ENCODE peak calls at places on chromosomes 7 and 10, in ten cellular contexts. One of them, this sample, is unnamed.

GRCh38 chr10:132884691-132885271 is 57.6 kb downstream of the CFAP46 start:
- DNase-seq in NCI-H748 treated with DMSO at 0.1 percent for 48 hours: no peak
- DNase-seq in activated CD8-positive, alpha-beta memory T cell treated with anti-CD3 and anti-CD28 coated beads for 24 hours: no peak
- DNase-seq in osteocyte: no peak
- DNase-seq in effector memory CD8-positive, alpha-beta T cell: no peak
- DNase-seq in stromal cell of bone marrow: no peak
- DNase-seq in stimulated activated CD4-positive, alpha-beta T cell treated with anti-CD3 and anti-CD28 coated beads, Interleukin-1b, Interleukin-23, amount 100 ng/mL, for 24 hours: no peak
- DNase-seq in foreskin keratinocyte: no peak
- DNase-seq in stimulated activated naive CD4-positive, alpha-beta T cell: no peak
- DNase-seq in GM13976: no peak
- DNase-seq in this sample: no peak

GRCh38 chr10:114925675-114926204 is 12.3 kb upstream of the TRUB1 start:
- DNase-seq in NCI-H748 treated with DMSO at 0.1 percent for 48 hours: no peak
- DNase-seq in activated CD8-positive, alpha-beta memory T cell treated with anti-CD3 and anti-CD28 coated beads for 24 hours: no peak
- DNase-seq in osteocyte: no peak
- DNase-seq in effector memory CD8-positive, alpha-beta T cell: no peak
- DNase-seq in stromal cell of bone marrow: no peak
- DNase-seq in stimulated activated CD4-positive, alpha-beta T cell treated with anti-CD3 and anti-CD28 coated beads, Interleukin-1b, Interleukin-23, amount 100 ng/mL, for 24 hours: no peak
- DNase-seq in foreskin keratinocyte: no peak
- DNase-seq in stimulated activated naive CD4-positive, alpha-beta T cell: no peak
- DNase-seq in GM13976: peak
- DNase-seq in this sample: no peak

GRCh38 chr7:38574121-38574520 is 57.1 kb downstream of the AMPH start:
- DNase-seq in NCI-H748 treated with DMSO at 0.1 percent for 48 hours: no peak
- DNase-seq in activated CD8-positive, alpha-beta memory T cell treated with anti-CD3 and anti-CD28 coated beads for 24 hours: no peak
- DNase-seq in osteocyte: no peak
- DNase-seq in effector memory CD8-positive, alpha-beta T cell: no peak
- DNase-seq in stromal cell of bone marrow: no peak
- DNase-seq in stimulated activated CD4-positive, alpha-beta T cell treated with anti-CD3 and anti-CD28 coated beads, Interleukin-1b, Interleukin-23, amount 100 ng/mL, for 24 hours: no peak
- DNase-seq in foreskin keratinocyte: no peak
- DNase-seq in stimulated activated naive CD4-positive, alpha-beta T cell: no peak
- DNase-seq in GM13976: no peak
- DNase-seq in this sample: no peak

GRCh38 chr10:27345455-27345909 is 104.9 kb upstream of the ACBD5 start:
- DNase-seq in NCI-H748 treated with DMSO at 0.1 percent for 48 hours: no peak
- DNase-seq in activated CD8-positive, alpha-beta memory T cell treated with anti-CD3 and anti-CD28 coated beads for 24 hours: no peak
- DNase-seq in osteocyte: no peak
- DNase-seq in effector memory CD8-positive, alpha-beta T cell: no peak
- DNase-seq in stromal cell of bone marrow: no peak
- DNase-seq in stimulated activated CD4-positive, alpha-beta T cell treated with anti-CD3 and anti-CD28 coated beads, Interleukin-1b, Interleukin-23, amount 100 ng/mL, for 24 hours: no peak
- DNase-seq in foreskin keratinocyte: no peak
- DNase-seq in stimulated activated naive CD4-positive, alpha-beta T cell: no peak
- DNase-seq in GM13976: no peak
- DNase-seq in this sample: no peak

GRCh38 chr7:147296986-147297385 is 1180.4 kb downstream of the CNTNAP2 start:
- DNase-seq in NCI-H748 treated with DMSO at 0.1 percent for 48 hours: no peak
- DNase-seq in activated CD8-positive, alpha-beta memory T cell treated with anti-CD3 and anti-CD28 coated beads for 24 hours: no peak
- DNase-seq in osteocyte: no peak
- DNase-seq in effector memory CD8-positive, alpha-beta T cell: no peak
- DNase-seq in stromal cell of bone marrow: peak
- DNase-seq in stimulated activated CD4-positive, alpha-beta T cell treated with anti-CD3 and anti-CD28 coated beads, Interleukin-1b, Interleukin-23, amount 100 ng/mL, for 24 hours: no peak
- DNase-seq in foreskin keratinocyte: no peak
- DNase-seq in stimulated activated naive CD4-positive, alpha-beta T cell: no peak
- DNase-seq in GM13976: no peak
- DNase-seq in this sample: no peak

GRCh38 chr7:75807452-75807851 is 6.2 kb downstream of the CCL24 start:
- DNase-seq in NCI-H748 treated with DMSO at 0.1 percent for 48 hours: no peak
- DNase-seq in activated CD8-positive, alpha-beta memory T cell treated with anti-CD3 and anti-CD28 coated beads for 24 hours: no peak
- DNase-seq in osteocyte: no peak
- DNase-seq in effector memory CD8-positive, alpha-beta T cell: no peak
- DNase-seq in stromal cell of bone marrow: no peak
- DNase-seq in stimulated activated CD4-positive, alpha-beta T cell treated with anti-CD3 and anti-CD28 coated beads, Interleukin-1b, Interleukin-23, amount 100 ng/mL, for 24 hours: no peak
- DNase-seq in foreskin keratinocyte: no peak
- DNase-seq in stimulated activated naive CD4-positive, alpha-beta T cell: no peak
- DNase-seq in GM13976: no peak
- DNase-seq in this sample: no peak

GRCh38 chr10:58225654-58226053 is 42.0 kb downstream of the IPMK start:
- DNase-seq in NCI-H748 treated with DMSO at 0.1 percent for 48 hours: no peak
- DNase-seq in activated CD8-positive, alpha-beta memory T cell treated with anti-CD3 and anti-CD28 coated beads for 24 hours: no peak
- DNase-seq in osteocyte: no peak
- DNase-seq in effector memory CD8-positive, alpha-beta T cell: no peak
- DNase-seq in stromal cell of bone marrow: no peak
- DNase-seq in stimulated activated CD4-positive, alpha-beta T cell treated with anti-CD3 and anti-CD28 coated beads, Interleukin-1b, Interleukin-23, amount 100 ng/mL, for 24 hours: no peak
- DNase-seq in foreskin keratinocyte: no peak
- DNase-seq in stimulated activated naive CD4-positive, alpha-beta T cell: no peak
- DNase-seq in GM13976: no peak
- DNase-seq in this sample: no peak

GRCh38 chr7:113159746-113160339 is 41.5 kb upstream of the SMIM30 start:
- DNase-seq in NCI-H748 treated with DMSO at 0.1 percent for 48 hours: peak
- DNase-seq in activated CD8-positive, alpha-beta memory T cell treated with anti-CD3 and anti-CD28 coated beads for 24 hours: no peak
- DNase-seq in osteocyte: no peak
- DNase-seq in effector memory CD8-positive, alpha-beta T cell: no peak
- DNase-seq in stromal cell of bone marrow: peak
- DNase-seq in stimulated activated CD4-positive, alpha-beta T cell treated with anti-CD3 and anti-CD28 coated beads, Interleukin-1b, Interleukin-23, amount 100 ng/mL, for 24 hours: no peak
- DNase-seq in foreskin keratinocyte: no peak
- DNase-seq in stimulated activated naive CD4-positive, alpha-beta T cell: no peak
- DNase-seq in GM13976: no peak
- DNase-seq in this sample: no peak

GRCh38 chr7:35691827-35692307 is 3.1 kb downstream of the HERPUD2 start:
- DNase-seq in NCI-H748 treated with DMSO at 0.1 percent for 48 hours: no peak
- DNase-seq in activated CD8-positive, alpha-beta memory T cell treated with anti-CD3 and anti-CD28 coated beads for 24 hours: peak
- DNase-seq in osteocyte: no peak
- DNase-seq in effector memory CD8-positive, alpha-beta T cell: peak
- DNase-seq in stromal cell of bone marrow: no peak
- DNase-seq in stimulated activated CD4-positive, alpha-beta T cell treated with anti-CD3 and anti-CD28 coated beads, Interleukin-1b, Interleukin-23, amount 100 ng/mL, for 24 hours: no peak
- DNase-seq in foreskin keratinocyte: no peak
- DNase-seq in stimulated activated naive CD4-positive, alpha-beta T cell: peak
- DNase-seq in GM13976: peak
- DNase-seq in this sample: peak

GRCh38 chr7:84941936-84942335 is 244.9 kb downstream of the SEMA3D start:
- DNase-seq in NCI-H748 treated with DMSO at 0.1 percent for 48 hours: no peak
- DNase-seq in activated CD8-positive, alpha-beta memory T cell treated with anti-CD3 and anti-CD28 coated beads for 24 hours: no peak
- DNase-seq in osteocyte: no peak
- DNase-seq in effector memory CD8-positive, alpha-beta T cell: no peak
- DNase-seq in stromal cell of bone marrow: no peak
- DNase-seq in stimulated activated CD4-positive, alpha-beta T cell treated with anti-CD3 and anti-CD28 coated beads, Interleukin-1b, Interleukin-23, amount 100 ng/mL, for 24 hours: no peak
- DNase-seq in foreskin keratinocyte: no peak
- DNase-seq in stimulated activated naive CD4-positive, alpha-beta T cell: no peak
- DNase-seq in GM13976: no peak
- DNase-seq in this sample: no peak

GRCh38 chr10:35911233-35911632 is 269.1 kb upstream of the FZD8 start:
- DNase-seq in NCI-H748 treated with DMSO at 0.1 percent for 48 hours: no peak
- DNase-seq in activated CD8-positive, alpha-beta memory T cell treated with anti-CD3 and anti-CD28 coated beads for 24 hours: no peak
- DNase-seq in osteocyte: no peak
- DNase-seq in effector memory CD8-positive, alpha-beta T cell: no peak
- DNase-seq in stromal cell of bone marrow: no peak
- DNase-seq in stimulated activated CD4-positive, alpha-beta T cell treated with anti-CD3 and anti-CD28 coated beads, Interleukin-1b, Interleukin-23, amount 100 ng/mL, for 24 hours: no peak
- DNase-seq in foreskin keratinocyte: no peak
- DNase-seq in stimulated activated naive CD4-positive, alpha-beta T cell: no peak
- DNase-seq in GM13976: no peak
- DNase-seq in this sample: no peak

This sample was measured in CD4-positive, alpha-beta memory T cell.